ENCODE peak calls at places on chromosome 12, in five cellular contexts. K is K562, O is upper lobe of left lung, R is HepG2, B is GM12878. L is an unnamed sample.

GRCh38 chr12:92210062-92210461 is 64.4 kb upstream of the BTG1 start:
- ATAC-seq in K (no peak), B (peak), R (no peak), O (no peak), L (no peak)

GRCh38 chr12:58775396-58775795 is 144.9 kb downstream of the LRIG3 start:
- ATAC-seq in O (no peak), R (no peak), B (no peak), K (no peak), L (no peak)

GRCh38 chr12:53221203-53222076 is 10.6 kb downstream of the RARG start:
- ATAC-seq in B (peak), K (peak), R (peak), O (peak), L (peak)

GRCh38 chr12:106342397-106343212 is 14.9 kb upstream of the POLR3B start:
- ATAC-seq in O (peak), B (no peak), K (peak), R (peak), L (peak)

GRCh38 chr12:88235183-88235833 is 93.2 kb downstream of the TMTC3 start:
- ATAC-seq in O (no peak), B (peak), K (peak), R (no peak), L (no peak)

GRCh38 chr12:121331268-121331667 is 20.9 kb downstream of the ANAPC5 start:
- ATAC-seq in R (peak), B (no peak), O (no peak), K (no peak), L (no peak)

GRCh38 chr12:63149884-63150254 is 1.1 kb downstream of the AVPR1A start:
- ATAC-seq in K (no peak), B (no peak), O (no peak), R (no peak), L (no peak)

GRCh38 chr12:51448618-51449256 is 24.1 kb downstream of the SLC4A8 start:
- ATAC-seq in K (no peak), B (no peak), R (no peak), O (no peak), L (no peak)

GRCh38 chr12:49917126-49917787 is 13.6 kb upstream of the FAIM2 start:
- ATAC-seq in O (no peak), K (no peak), B (no peak), R (no peak), L (no peak)

GRCh38 chr12:10718279-10718821 is 4.8 kb downstream of the YBX3 start:
- ATAC-seq in R (no peak), B (no peak), K (no peak), O (no peak), L (no peak)

GRCh38 chr12:110279976-110280783 is 867 bp upstream of the ATP2A2 start:
- ATAC-seq in O (peak), K (peak), B (peak), R (peak), L (peak)

GRCh38 chr12:26696613-26697092 is 136.3 kb downstream of the ITPR2 start:
- ATAC-seq in O (no peak), B (no peak), R (no peak), K (peak), L (no peak)

GRCh38 chr12:74984631-74985030 is 225.0 kb downstream of the KCNC2 start:
- ATAC-seq in B (no peak), R (no peak), O (peak), K (no peak), L (peak)

GRCh38 chr12:66044731-66045130 is 85.8 kb downstream of the LLPH start:
- ATAC-seq in R (peak), O (no peak), K (no peak), B (no peak), L (no peak)

GRCh38 chr12:121224591-121224990 is 14.7 kb downstream of the P2RX4 start:
- ATAC-seq in O (no peak), R (no peak), B (no peak), K (no peak), L (no peak)

GRCh38 chr12:89709994-89710872 is 1.6 kb upstream of the ATP2B1 start:
- ATAC-seq in R (no peak), B (peak), O (peak), K (peak), L (peak)
- TF ChIP-seq POLR2A in R (no peak), B (no peak), O (peak), K (no peak), L (no peak)

GRCh38 chr12:20411309-20411708 is 43.0 kb downstream of the PDE3A start:
- ATAC-seq in B (no peak), R (no peak), K (no peak), O (no peak), L (no peak)
- TF ChIP-seq EP300 in B (no peak), R (no peak), K (no peak), O (no peak), L (no peak)

GRCh38 chr12:94150483-94151225 is 2.3 kb downstream of the PLXNC1 start:
- ATAC-seq in K (no peak), R (peak), O (peak), B (peak), L (no peak)

GRCh38 chr12:94149781-94150482 is 1.6 kb downstream of the PLXNC1 start:
- ATAC-seq in B (peak), O (peak), K (no peak), R (peak), L (peak)

GRCh38 chr12:94147991-94148840 is at the start of gene PLXNC1:
- ATAC-seq in K (no peak), O (no peak), B (peak), R (peak), L (peak)

GRCh38 chr12:94147377-94147990 is 893 bp upstream of the PLXNC1 start:
- ATAC-seq in R (no peak), K (no peak), O (no peak), B (no peak), L (no peak)

DNA sequence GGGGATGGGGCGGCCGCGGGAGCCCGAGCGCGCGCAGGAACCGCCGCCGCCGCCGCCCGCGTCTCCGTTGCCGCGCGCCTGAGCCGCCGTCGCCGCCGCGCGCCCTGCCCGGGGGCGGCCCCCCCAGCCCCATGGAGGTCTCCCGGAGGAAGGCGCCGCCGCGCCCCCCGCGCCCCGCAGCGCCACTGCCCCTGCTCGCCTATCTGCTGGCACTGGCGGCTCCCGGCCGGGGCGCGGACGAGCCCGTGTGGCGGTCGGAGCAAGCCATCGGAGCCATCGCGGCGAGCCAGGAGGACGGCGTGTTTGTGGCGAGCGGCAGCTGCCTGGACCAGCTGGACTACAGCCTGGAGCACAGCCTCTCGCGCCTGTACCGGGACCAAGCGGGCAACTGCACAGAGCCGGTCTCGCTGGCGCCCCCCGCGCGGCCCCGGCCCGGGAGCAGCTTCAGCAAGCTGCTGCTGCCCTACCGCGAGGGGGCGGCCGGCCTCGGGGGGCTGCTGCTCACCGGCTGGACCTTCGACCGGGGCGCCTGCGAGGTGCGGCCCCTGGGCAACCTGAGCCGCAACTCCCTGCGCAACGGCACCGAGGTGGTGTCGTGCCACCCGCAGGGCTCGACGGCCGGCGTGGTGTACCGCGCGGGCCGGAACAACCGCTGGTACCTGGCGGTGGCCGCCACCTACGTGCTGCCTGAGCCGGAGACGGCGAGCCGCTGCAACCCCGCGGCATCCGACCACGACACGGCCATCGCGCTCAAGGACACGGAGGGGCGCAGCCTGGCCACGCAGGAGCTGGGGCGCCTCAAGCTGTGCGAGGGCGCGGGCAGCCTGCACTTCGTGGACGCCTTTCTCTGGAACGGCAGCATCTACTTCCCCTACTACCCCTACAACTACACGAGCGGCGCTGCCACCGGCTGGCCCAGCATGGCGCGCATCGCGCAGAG is 734 bp downstream of the PLXNC1 start:
- ATAC-seq in R (peak), K (no peak), O (peak), B (peak), L (peak)
- TF ChIP-seq POLR2AphosphoS5 in R (no peak), K (no peak), O (no peak), B (no peak), L (no peak)

GRCh38 chr12:47863985-47864384 is 40.8 kb downstream of the VDR start:
- ATAC-seq in R (peak), K (no peak), B (no peak), O (no peak), L (no peak)
- TF ChIP-seq POLR2A in R (no peak), K (no peak), B (no peak), O (no peak), L (no peak)

DNA sequence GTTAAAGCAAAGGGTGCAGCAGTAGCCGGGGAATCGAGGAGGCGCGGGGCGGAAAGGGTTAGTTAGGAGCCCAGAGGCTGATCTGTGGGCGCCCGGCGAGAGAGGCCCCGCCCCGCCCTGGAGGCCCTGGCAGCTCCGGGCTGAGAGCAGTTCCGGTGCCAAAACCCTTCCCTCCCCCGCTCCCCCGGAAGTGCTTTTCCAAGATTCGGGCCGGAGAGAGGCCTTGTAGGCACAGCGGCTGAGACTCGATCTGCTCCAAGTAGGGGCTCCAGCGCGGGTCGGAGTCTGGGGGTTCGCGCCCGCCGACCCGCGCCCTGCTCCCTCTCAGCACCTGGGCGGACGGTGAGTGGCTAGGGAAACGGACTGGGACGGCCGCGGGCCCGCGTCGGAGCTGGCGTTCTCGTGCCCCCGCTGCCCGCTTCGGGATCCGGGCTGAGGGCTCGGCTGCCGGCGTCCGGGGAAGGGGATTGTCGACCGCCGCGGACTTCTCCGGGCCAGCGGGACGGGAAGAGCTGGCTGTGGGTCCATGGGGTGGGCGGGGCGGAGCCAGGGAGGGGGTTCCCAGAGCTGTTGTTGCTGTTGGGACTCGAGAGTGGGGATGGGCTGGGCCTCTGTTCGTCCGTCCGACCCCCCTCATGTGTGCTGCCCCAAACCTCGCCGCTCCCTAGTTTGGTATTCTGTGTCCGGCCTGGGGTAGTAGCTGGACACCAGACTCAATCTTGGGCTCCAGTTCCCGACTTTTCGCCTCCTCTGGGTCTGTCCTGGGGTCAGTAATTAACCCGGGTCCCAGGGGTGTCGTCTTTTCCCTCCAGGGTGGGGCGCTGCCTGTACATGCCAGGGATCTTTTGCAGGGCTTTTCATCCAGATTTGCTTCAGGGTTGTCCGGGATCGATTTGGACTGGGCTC is at the start of gene FRS2:
- ATAC-seq in O (peak), B (peak), R (peak), K (peak), L (peak)
- TF ChIP-seq EP300 in O (no peak), B (no peak), R (no peak), K (peak), L (no peak)

GRCh38 chr12:113161415-113162016 is 12.0 kb downstream of the CFAP73 start:
- ATAC-seq in K (peak), R (no peak), O (no peak), B (peak), L (no peak)
- TF ChIP-seq POLR2AphosphoS5 in K (no peak), R (no peak), O (no peak), B (no peak), L (no peak)

GRCh38 chr12:16034136-16034817 is 123.1 kb downstream of the DERA start:
- ATAC-seq in B (no peak), R (no peak), K (no peak), O (peak), L (no peak)

GRCh38 chr12:16036073-16036472 is 124.9 kb downstream of the DERA start:
- ATAC-seq in K (no peak), R (no peak), O (no peak), B (no peak), L (no peak)

GRCh38 chr12:16027012-16027411 is 115.9 kb downstream of the DERA start:
- ATAC-seq in K (no peak), O (no peak), R (no peak), B (no peak), L (no peak)

GRCh38 chr12:16030729-16031128 is 119.6 kb downstream of the DERA start:
- ATAC-seq in R (peak), O (peak), K (no peak), B (no peak), L (no peak)
- TF ChIP-seq POLR2A in R (no peak), O (no peak), K (no peak), B (no peak), L (no peak)

GRCh38 chr12:131428086-131428685 is 282.7 kb upstream of the SFSWAP start:
- ATAC-seq in R (no peak), B (no peak), O (no peak), K (no peak), L (no peak)

GRCh38 chr12:131434208-131435125 is 276.4 kb upstream of the SFSWAP start:
- ATAC-seq in B (no peak), K (peak), O (no peak), R (no peak), L (no peak)

GRCh38 chr12:131432532-131433260 is 278.2 kb upstream of the SFSWAP start:
- ATAC-seq in R (no peak), O (no peak), B (peak), K (peak), L (no peak)

GRCh38 chr12:131425468-131425867 is 285.4 kb upstream of the SFSWAP start:
- ATAC-seq in O (no peak), K (no peak), R (no peak), B (no peak), L (no peak)

GRCh38 chr12:131430158-131430772 is 280.6 kb upstream of the SFSWAP start:
- ATAC-seq in K (no peak), B (no peak), R (no peak), O (no peak), L (no peak)
- TF ChIP-seq EP300 in K (no peak), B (no peak), R (no peak), O (no peak), L (no peak)